ENCODE peak calls at places on chromosomes 6 and 20, in seven cellular contexts. P is cardiac fibroblast, V is PC-3, U is GM23338, S is heart left ventricle, H is right cardiac atrium, Q is astrocyte of the spinal cord. I is an unnamed sample.

GRCh38 chr6:71107935-71108420 is 151.1 kb upstream of the B3GAT2 start:
- DNase-seq in P (peak), V (no peak), U (no peak), S (peak), H (no peak), Q (peak), I (peak)

GRCh38 chr20:21202284-21202683 is 76.4 kb downstream of the KIZ start:
- DNase-seq in P (peak), V (peak), U (no peak), S (no peak), H (no peak), Q (peak), I (no peak)

GRCh38 chr6:27617700-27618689 is 145.1 kb upstream of the ZNF184 start:
- DNase-seq in P (peak), V (peak), U (peak), S (no peak), H (no peak), Q (peak), I (no peak)

GRCh38 chr6:72828904-72829303 is 207.0 kb downstream of the KCNQ5 start:
- DNase-seq in P (no peak), V (no peak), U (no peak), S (no peak), H (no peak), Q (no peak), I (no peak)

GRCh38 chr6:37170273-37171140 is 555 bp downstream of the PIM1 start:
- DNase-seq in P (peak), V (peak), U (peak), S (peak), H (peak), Q (no peak), I (no peak)

GRCh38 chr20:44495802-44496481 is 20.3 kb downstream of the TTPAL start:
- DNase-seq in P (peak), V (peak), U (no peak), S (no peak), H (no peak), Q (peak), I (peak)

GRCh38 chr20:63061051-63061531 is 54.3 kb upstream of the BHLHE23 start:
- DNase-seq in P (no peak), V (no peak), U (no peak), S (no peak), H (no peak), Q (no peak), I (no peak)

GRCh38 chr6:149461670-149462069 is 23.1 kb downstream of the ZC3H12D start:
- DNase-seq in P (no peak), V (no peak), U (no peak), S (no peak), H (no peak), Q (no peak), I (no peak)

GRCh38 chr6:147507162-147508072 is 1.1 kb upstream of the SAMD5 start:
- DNase-seq in P (peak), V (peak), U (peak), S (peak), H (no peak), Q (peak), I (no peak)

GRCh38 chr20:16158976-16159286 is 414.3 kb downstream of the KIF16B start:
- DNase-seq in P (no peak), V (no peak), U (no peak), S (no peak), H (no peak), Q (no peak), I (no peak)

GRCh38 chr20:50633361-50633760 is 58.0 kb downstream of the RIPOR3 start:
- DNase-seq in P (no peak), V (no peak), U (no peak), S (no peak), H (no peak), Q (no peak), I (no peak)

GRCh38 chr6:56868687-56869086 is 86.2 kb upstream of the BEND6 start:
- DNase-seq in P (peak), V (peak), U (no peak), S (no peak), H (no peak), Q (peak), I (peak)

GRCh38 chr20:9119776-9120175 is 50.9 kb downstream of the PLCB4 start:
- DNase-seq in P (no peak), V (peak), U (no peak), S (peak), H (peak), Q (no peak), I (no peak)

GRCh38 chr6:125019873-125020272 is 57.6 kb downstream of the RNF217 start:
- DNase-seq in P (no peak), V (no peak), U (peak), S (no peak), H (peak), Q (no peak), I (no peak)

GRCh38 chr6:35396991-35397390 is 54.6 kb downstream of the PPARD start:
- DNase-seq in P (no peak), V (peak), U (no peak), S (no peak), H (no peak), Q (peak), I (no peak)

GRCh38 chr20:49676581-49677291 is 36.9 kb downstream of the B4GALT5 start:
- DNase-seq in P (no peak), V (peak), U (no peak), S (no peak), H (no peak), Q (peak), I (no peak)

GRCh38 chr6:31122803-31123706 is 2.8 kb upstream of the CDSN start:
- DNase-seq in P (peak), V (no peak), U (no peak), S (peak), H (peak), Q (peak), I (peak)

GRCh38 chr6:32956176-32956575 is 3.3 kb upstream of the HLA-DMA start:
- DNase-seq in P (no peak), V (no peak), U (no peak), S (no peak), H (no peak), Q (no peak), I (no peak)

GRCh38 chr20:38304845-38305447 is 990 bp downstream of the BPI start:
- DNase-seq in P (peak), V (peak), U (peak), S (peak), H (no peak), Q (peak), I (no peak)

GRCh38 chr20:59032713-59033059 is 551 bp upstream of the ATP5F1E start:
- DNase-seq in P (peak), V (peak), U (no peak), S (no peak), H (no peak), Q (no peak), I (no peak)

GRCh38 chr6:78810146-78810545 is 57.2 kb upstream of the IRAK1BP1 start:
- DNase-seq in P (peak), V (peak), U (peak), S (no peak), H (no peak), Q (peak), I (peak)

GRCh38 chr6:44081753-44082152 is 45.5 kb downstream of the MRPL14 start:
- DNase-seq in P (no peak), V (no peak), U (no peak), S (no peak), H (peak), Q (no peak), I (no peak)

GRCh38 chr6:13593103-13593502 is 18.7 kb downstream of the SIRT5 start:
- DNase-seq in P (no peak), V (no peak), U (no peak), S (no peak), H (no peak), Q (no peak), I (no peak)

GRCh38 chr6:31300797-31301196 is 28.9 kb upstream of the HLA-C start:
- DNase-seq in P (no peak), V (peak), U (no peak), S (no peak), H (no peak), Q (no peak), I (no peak)

GRCh38 chr6:8269094-8269493 is 166.3 kb downstream of the SLC35B3 start:
- DNase-seq in P (no peak), V (no peak), U (no peak), S (no peak), H (no peak), Q (no peak), I (no peak)

GRCh38 chr6:170476360-170476759 is 76.7 kb downstream of the PSMB1 start:
- DNase-seq in P (no peak), V (no peak), U (no peak), S (no peak), H (no peak), Q (no peak), I (no peak)

GRCh38 chr6:50952092-50952932 is 133.6 kb downstream of the TFAP2B start:
- DNase-seq in P (no peak), V (peak), U (peak), S (no peak), H (no peak), Q (no peak), I (no peak)

GRCh38 chr6:15774011-15774410 is 111.2 kb upstream of the DTNBP1 start:
- DNase-seq in P (no peak), V (no peak), U (no peak), S (no peak), H (no peak), Q (no peak), I (no peak)

GRCh38 chr20:23114018-23114417 is 27.9 kb upstream of the CD93 start:
- DNase-seq in P (peak), V (no peak), U (no peak), S (peak), H (peak), Q (no peak), I (no peak)

GRCh38 chr6:4017847-4018193 is 61.1 kb downstream of the FAM217A start:
- DNase-seq in P (peak), V (peak), U (peak), S (no peak), H (no peak), Q (peak), I (no peak)

GRCh38 chr6:163414367-163415175 is at the start of gene QKI:
- DNase-seq in P (peak), V (peak), U (peak), S (peak), H (peak), Q (peak), I (no peak)

GRCh38 chr6:36873612-36874011 is 991 bp downstream of the PPIL1 start:
- DNase-seq in P (no peak), V (peak), U (peak), S (no peak), H (no peak), Q (no peak), I (no peak)

GRCh38 chr20:43957392-43957791 is 42.7 kb downstream of the TOX2 start:
- DNase-seq in P (no peak), V (no peak), U (no peak), S (no peak), H (no peak), Q (no peak), I (no peak)

GRCh38 chr20:46406200-46406985 is at the start of gene ELMO2:
- DNase-seq in P (peak), V (peak), U (peak), S (peak), H (peak), Q (peak), I (peak)

GRCh38 chr6:33717857-33718552 is 6.5 kb upstream of the UQCC2 start:
- DNase-seq in P (peak), V (no peak), U (no peak), S (no peak), H (peak), Q (no peak), I (peak)

GRCh38 chr6:117546674-117547073 is 55.6 kb downstream of the GOPC start:
- DNase-seq in P (no peak), V (no peak), U (no peak), S (no peak), H (no peak), Q (no peak), I (no peak)

GRCh38 chr6:13715444-13715883 is 3.8 kb upstream of the RANBP9 start:
- DNase-seq in P (no peak), V (peak), U (no peak), S (no peak), H (no peak), Q (no peak), I (no peak)

GRCh38 chr6:71222676-71223075 is 65.9 kb upstream of the OGFRL1 start:
- DNase-seq in P (no peak), V (peak), U (no peak), S (no peak), H (no peak), Q (no peak), I (no peak)

GRCh38 chr6:22001336-22002027 is 295.4 kb downstream of the PRL start:
- DNase-seq in P (no peak), V (no peak), U (no peak), S (no peak), H (no peak), Q (peak), I (peak)

GRCh38 chr20:53133628-53134027 is 161.5 kb downstream of the TSHZ2 start:
- DNase-seq in P (no peak), V (no peak), U (no peak), S (no peak), H (no peak), Q (no peak), I (no peak)

GRCh38 chr6:116279232-116280160 is at the start of gene TSPYL1:
- DNase-seq in P (peak), V (peak), U (peak), S (peak), H (peak), Q (peak), I (peak)
- H3K4me3 ChIP-seq in P (peak), V (peak), U (peak), S (peak), H (peak), Q (peak), I (peak)

GRCh38 chr20:57709823-57710799 is at the start of gene PMEPA1:
- DNase-seq in P (peak), V (peak), U (peak), S (peak), H (peak), Q (peak), I (peak)

GRCh38 chr20:57710841-57711240 is 1.0 kb upstream of the PMEPA1 start:
- DNase-seq in P (no peak), V (peak), U (no peak), S (no peak), H (no peak), Q (no peak), I (no peak)

GRCh38 chr20:57712851-57713504 is 3.2 kb upstream of the PMEPA1 start:
- DNase-seq in P (no peak), V (peak), U (no peak), S (no peak), H (no peak), Q (no peak), I (no peak)

GRCh38 chr20:57711826-57712225 is 2.0 kb upstream of the PMEPA1 start:
- DNase-seq in P (no peak), V (no peak), U (no peak), S (no peak), H (no peak), Q (no peak), I (no peak)

DNA sequence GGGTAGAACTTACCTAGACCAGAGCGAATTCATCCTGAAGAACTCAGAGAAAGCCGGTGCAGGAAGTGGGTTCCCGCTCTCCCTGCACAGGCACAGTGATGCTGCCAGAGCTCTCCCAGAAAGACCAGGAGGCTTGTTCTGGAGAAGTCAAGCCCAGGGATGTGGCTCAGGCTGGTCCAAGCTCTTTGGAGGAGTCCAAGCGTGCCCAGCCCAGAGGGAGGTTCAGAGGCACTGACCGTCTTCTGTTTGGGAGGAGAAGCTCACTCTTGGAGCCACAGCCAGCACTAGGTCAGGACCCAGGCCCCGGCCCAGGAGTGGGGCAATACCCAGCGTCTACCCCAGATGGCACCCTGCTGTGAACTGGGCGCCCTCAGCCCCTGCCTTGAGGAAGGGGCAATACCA is 1.5 kb upstream of the PMEPA1 start:
- DNase-seq in P (no peak), V (peak), U (no peak), S (no peak), H (no peak), Q (no peak), I (no peak)
- H3K4me3 ChIP-seq in P (no peak), V (peak), U (peak), S (no peak), H (peak), Q (peak), I (no peak)

GRCh38 chr6:107523794-107524193 is 33.9 kb downstream of the SOBP start:
- DNase-seq in P (no peak), V (no peak), U (no peak), S (no peak), H (no peak), Q (no peak), I (no peak)
- H3K4me3 ChIP-seq in P (no peak), V (no peak), U (no peak), S (no peak), H (no peak), Q (no peak), I (no peak)

DNA sequence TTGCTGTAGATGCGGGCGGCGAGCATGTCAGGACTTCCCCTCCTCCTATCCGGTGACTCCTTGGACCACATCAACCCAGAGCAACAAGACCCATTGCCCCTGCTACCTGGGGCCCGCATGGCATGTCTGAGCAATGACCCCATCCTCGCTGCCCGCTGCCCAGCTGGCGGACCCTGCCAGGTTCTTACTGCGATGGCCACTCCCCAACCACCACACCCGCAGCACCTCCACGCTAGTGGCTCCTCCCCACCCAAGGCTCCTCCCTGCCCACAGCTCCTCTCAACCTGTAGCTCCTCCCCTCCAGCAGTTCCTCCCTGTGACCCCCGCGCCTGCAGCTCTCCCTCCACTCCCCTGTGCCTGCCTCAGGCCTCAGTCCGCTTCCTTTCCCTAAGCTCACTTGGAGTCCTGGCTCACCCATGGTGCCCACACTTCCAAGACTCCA is 17.6 kb upstream of the SERPINB9 start:
- DNase-seq in P (no peak), V (no peak), U (peak), S (no peak), H (no peak), Q (no peak), I (no peak)
- H3K4me3 ChIP-seq in P (no peak), V (no peak), U (no peak), S (no peak), H (no peak), Q (no peak), I (no peak)

GRCh38 chr6:110813813-110814487 is 1.3 kb downstream of the CDK19 start:
- DNase-seq in P (no peak), V (peak), U (peak), S (no peak), H (no peak), Q (peak), I (no peak)

GRCh38 chr6:110811187-110811586 is 4.1 kb downstream of the CDK19 start:
- DNase-seq in P (no peak), V (peak), U (no peak), S (no peak), H (no peak), Q (no peak), I (no peak)

GRCh38 chr6:110813338-110813737 is 1.9 kb downstream of the CDK19 start:
- DNase-seq in P (no peak), V (no peak), U (no peak), S (no peak), H (no peak), Q (no peak), I (no peak)

GRCh38 chr6:110814488-110815259 is 595 bp downstream of the CDK19 start:
- DNase-seq in P (peak), V (peak), U (peak), S (peak), H (peak), Q (peak), I (peak)

GRCh38 chr6:110812719-110813118 is 2.5 kb downstream of the CDK19 start:
- DNase-seq in P (no peak), V (no peak), U (no peak), S (no peak), H (no peak), Q (no peak), I (no peak)
- H3K4me3 ChIP-seq in P (no peak), V (peak), U (no peak), S (no peak), H (no peak), Q (no peak), I (no peak)

GRCh38 chr20:57265649-57266250 is 691 bp downstream of the BMP7 start:
- DNase-seq in P (no peak), V (no peak), U (peak), S (no peak), H (no peak), Q (no peak), I (no peak)

GRCh38 chr20:57263767-57264150 is 2.7 kb downstream of the BMP7 start:
- DNase-seq in P (no peak), V (no peak), U (no peak), S (no peak), H (no peak), Q (no peak), I (no peak)

GRCh38 chr20:57266251-57267157 is at the start of gene BMP7:
- DNase-seq in P (no peak), V (no peak), U (peak), S (no peak), H (peak), Q (peak), I (no peak)

GRCh38 chr20:57264151-57264792 is 2.2 kb downstream of the BMP7 start:
- DNase-seq in P (no peak), V (no peak), U (peak), S (no peak), H (no peak), Q (no peak), I (no peak)

GRCh38 chr20:57264908-57265648 is 1.4 kb downstream of the BMP7 start:
- DNase-seq in P (no peak), V (no peak), U (peak), S (no peak), H (no peak), Q (no peak), I (no peak)
- H3K4me3 ChIP-seq in P (no peak), V (no peak), U (peak), S (no peak), H (peak), Q (no peak), I (no peak)

GRCh38 chr20:11140359-11140758 is 466.6 kb upstream of the JAG1 start:
- DNase-seq in P (peak), V (peak), U (no peak), S (no peak), H (no peak), Q (peak), I (peak)

GRCh38 chr20:11143481-11143880 is 469.7 kb upstream of the JAG1 start:
- DNase-seq in P (peak), V (no peak), U (no peak), S (no peak), H (no peak), Q (no peak), I (peak)

GRCh38 chr20:11144114-11144513 is 470.3 kb upstream of the JAG1 start:
- DNase-seq in P (peak), V (no peak), U (no peak), S (no peak), H (no peak), Q (peak), I (peak)
- H3K4me3 ChIP-seq in P (no peak), V (no peak), U (no peak), S (no peak), H (no peak), Q (no peak), I (no peak)

GRCh38 chr20:2751347-2751867 is 49.0 kb downstream of the CPXM1 start:
- DNase-seq in P (no peak), V (peak), U (no peak), S (no peak), H (no peak), Q (no peak), I (no peak)
- H3K4me3 ChIP-seq in P (peak), V (peak), U (peak), S (peak), H (peak), Q (peak), I (peak)